ENCODE peak calls at places on chromosome 13, in four cellular contexts. O, J, R and D are unnamed samples.

GRCh38 chr13:46655727-46656180 is 102.8 kb downstream of the LRCH1 start:
- DNase-seq in O (peak; percentile 60), J (no peak), R (no peak), D (peak; percentile 75)

GRCh38 chr13:34257980-34258379 is 440.0 kb downstream of the RFC3 start:
- DNase-seq in O (no peak), R (no peak), J (no peak), D (no peak)

GRCh38 chr13:99968521-99969367 is 2.8 kb downstream of the ZIC5 start:
- DNase-seq in R (no peak), J (no peak), O (no peak), D (no peak)

GRCh38 chr13:109642358-109642757 is 144.0 kb downstream of the IRS2 start:
- DNase-seq in R (no peak), J (no peak), O (no peak), D (no peak)

GRCh38 chr13:35923347-35923746 is 207.8 kb downstream of the DCLK1 start:
- DNase-seq in R (no peak), O (peak; percentile 33), J (no peak), D (peak; percentile 19)

GRCh38 chr13:91627952-91628739 is 229.7 kb downstream of the GPC5 start:
- DNase-seq in J (no peak), O (no peak), R (no peak), D (no peak)

GRCh38 chr13:99989376-99990044 is 7.9 kb downstream of the ZIC2 start:
- DNase-seq in O (no peak), R (no peak), J (no peak), D (no peak)

GRCh38 chr13:94677799-94678198 is 34.5 kb downstream of the SOX21 start:
- DNase-seq in R (no peak), O (no peak), J (no peak), D (no peak)

GRCh38 chr13:99312493-99312883 is 5.3 kb upstream of the GPR183 start:
- DNase-seq in J (no peak), R (peak; percentile 60), O (peak; percentile 72), D (no peak)

GRCh38 chr13:111862836-111863815 is 203.8 kb upstream of the SOX1 start:
- DNase-seq in R (no peak), O (no peak), J (no peak), D (no peak)

GRCh38 chr13:67080351-67080750 is 149.8 kb downstream of the PCDH9 start:
- DNase-seq in R (no peak), O (no peak), J (no peak), D (no peak)

GRCh38 chr13:35956074-35956473 is 175.1 kb downstream of the DCLK1 start:
- DNase-seq in R (no peak), O (no peak), J (no peak), D (no peak)

GRCh38 chr13:106471957-106472543 is 63.4 kb downstream of the EFNB2 start:
- DNase-seq in J (no peak), R (peak; percentile 37), O (peak; percentile 80), D (peak; percentile 77)